ENCODE peak calls at places on chromosomes 12 and 14, in ten cellular contexts. A is CD4-positive, alpha-beta T cell; R is T-cell; N is left ventricle myocardium superior; I is upper lobe of right lung; C is aorta; V is A549; Y is activated naive CD8-positive, alpha-beta T cell treated with anti-CD3 and anti-CD28 coated beads, Interleukin-2, amount 50 U/mL, for 24 hours; M is natural killer cell; P is stimulated activated naive CD8-positive, alpha-beta T cell treated with anti-CD3 and anti-CD28 coated beads, Interleukin-15, amount 100 ng/mL, for 72 hours. K is an unnamed sample.

GRCh38 chr12:63151061-63151897 is at the start of gene AVPR1A:
- ATAC-seq in I (no peak), Y (no peak), N (peak), A (no peak), R (no peak), C (peak), V (peak), M (no peak), P (no peak), K (no peak)

GRCh38 chr12:111304642-111305071 is 64.2 kb downstream of the PHETA1 start:
- ATAC-seq in A (no peak), R (no peak), I (peak), M (no peak), Y (no peak), P (no peak), C (no peak), V (no peak), N (no peak), K (no peak)

GRCh38 chr12:102023343-102023930 is 38.4 kb downstream of the WASHC3 start:
- ATAC-seq in Y (no peak), A (no peak), N (no peak), M (no peak), I (peak), P (no peak), R (no peak), C (no peak), V (no peak), K (no peak)

GRCh38 chr14:70716483-70716882 is 74.8 kb downstream of the TTC9 start:
- ATAC-seq in V (no peak), R (no peak), N (no peak), P (no peak), A (no peak), I (no peak), Y (no peak), M (no peak), C (no peak), K (no peak)

GRCh38 chr12:64583395-64584172 is 26.7 kb upstream of the RASSF3 start:
- ATAC-seq in I (peak), V (no peak), A (peak), Y (no peak), P (no peak), C (no peak), M (no peak), R (peak), N (peak), K (no peak)

GRCh38 chr14:23613242-23614070 is 22.7 kb upstream of the DHRS2 start:
- ATAC-seq in C (no peak), R (no peak), Y (no peak), A (no peak), P (no peak), N (no peak), I (no peak), M (no peak), V (no peak), K (no peak)

GRCh38 chr12:19177754-19178153 is 48.2 kb downstream of the PLEKHA5 start:
- ATAC-seq in M (no peak), I (no peak), R (no peak), A (no peak), C (no peak), N (peak), P (no peak), V (no peak), Y (no peak), K (no peak)

GRCh38 chr12:12521044-12521485 is 41.6 kb downstream of the DUSP16 start:
- ATAC-seq in P (no peak), N (no peak), M (no peak), I (no peak), C (no peak), R (no peak), V (no peak), Y (no peak), A (no peak), K (no peak)

GRCh38 chr12:97927991-97928390 is 465.4 kb downstream of the RMST start:
- ATAC-seq in R (no peak), Y (no peak), N (no peak), A (no peak), C (no peak), I (no peak), M (no peak), P (no peak), V (no peak), K (no peak)

GRCh38 chr14:54299393-54300363 is 97.1 kb upstream of the CDKN3 start:
- ATAC-seq in C (no peak), R (no peak), I (no peak), N (peak), P (no peak), A (no peak), M (no peak), V (no peak), Y (no peak), K (no peak)

GRCh38 chr14:23538785-23539184 is 12.8 kb downstream of the ZFHX2 start:
- ATAC-seq in Y (no peak), V (peak), P (no peak), I (no peak), C (peak), M (no peak), R (no peak), A (no peak), N (peak), K (no peak)

GRCh38 chr14:105061428-105062047 is 3.7 kb downstream of the GPR132 start:
- ATAC-seq in R (no peak), P (peak), A (no peak), I (peak), M (peak), C (peak), V (no peak), N (peak), Y (peak), K (peak)

GRCh38 chr14:98684486-98684885 is 587.5 kb downstream of the BCL11B start:
- ATAC-seq in V (no peak), A (no peak), I (peak), Y (no peak), N (no peak), M (no peak), R (no peak), P (no peak), C (no peak), K (no peak)

K was measured in activated CD4-positive, CD25-positive, alpha-beta regulatory T cell treated with anti-CD3 and anti-CD28 coated beads, Interleukin-2, amount 50 U/mL, for 24 hours.